ENCODE peak calls at places on chromosomes 2 and 18, in eight cellular contexts. One of them, this sample, is unnamed. For H3K27me3, the result is how much of the 10 kb centered on the place peaks cover.

GRCh38 chr2:226159875-226160479 is 639.6 kb downstream of the IRS1 start:
- DNase-seq in CD4-positive, alpha-beta T cell: no peak
- DNase-seq in IMR-90: no peak
- DNase-seq in tibial nerve: no peak
- DNase-seq in CD8-positive, alpha-beta T cell: no peak
- DNase-seq in upper lobe of right lung: no peak
- DNase-seq in tibial artery: no peak
- DNase-seq in colonic mucosa: no peak
- DNase-seq in this sample: no peak

GRCh38 chr2:160920061-160920460 is 240.2 kb upstream of the TANK start:
- DNase-seq in tibial nerve: no peak
- DNase-seq in upper lobe of right lung: no peak
- DNase-seq in colonic mucosa: no peak
- DNase-seq in IMR-90: no peak
- DNase-seq in CD4-positive, alpha-beta T cell: no peak
- DNase-seq in tibial artery: no peak
- DNase-seq in CD8-positive, alpha-beta T cell: no peak
- DNase-seq in this sample: no peak

GRCh38 chr2:170815746-170816498 is 765 bp upstream of the GAD1 start:
- DNase-seq in CD4-positive, alpha-beta T cell: peak
- DNase-seq in tibial artery: no peak
- DNase-seq in colonic mucosa: peak
- DNase-seq in IMR-90: peak
- DNase-seq in upper lobe of right lung: peak
- DNase-seq in CD8-positive, alpha-beta T cell: peak
- DNase-seq in tibial nerve: no peak
- DNase-seq in this sample: no peak

GRCh38 chr2:30903326-30903725 is 96.1 kb upstream of the CAPN13 start:
- DNase-seq in upper lobe of right lung: no peak
- DNase-seq in CD8-positive, alpha-beta T cell: no peak
- DNase-seq in tibial nerve: no peak
- DNase-seq in IMR-90: no peak
- DNase-seq in CD4-positive, alpha-beta T cell: no peak
- DNase-seq in colonic mucosa: no peak
- DNase-seq in tibial artery: no peak
- DNase-seq in this sample: no peak

GRCh38 chr2:170715062-170715931 is at the start of gene SP5:
- DNase-seq in CD4-positive, alpha-beta T cell: no peak
- DNase-seq in IMR-90: peak
- DNase-seq in tibial artery: peak
- DNase-seq in CD8-positive, alpha-beta T cell: no peak
- DNase-seq in tibial nerve: peak
- DNase-seq in upper lobe of right lung: peak
- DNase-seq in colonic mucosa: peak
- DNase-seq in this sample: no peak

GRCh38 chr2:43387092-43388062 is 161.0 kb upstream of the ZFP36L2 start:
- DNase-seq in tibial nerve: no peak
- DNase-seq in tibial artery: peak
- DNase-seq in colonic mucosa: no peak
- DNase-seq in CD4-positive, alpha-beta T cell: no peak
- DNase-seq in upper lobe of right lung: no peak
- DNase-seq in CD8-positive, alpha-beta T cell: no peak
- DNase-seq in IMR-90: peak
- DNase-seq in this sample: no peak

GRCh38 chr2:171409436-171409971 is 24.3 kb downstream of the METTL8 start:
- DNase-seq in upper lobe of right lung: no peak
- DNase-seq in tibial artery: no peak
- DNase-seq in IMR-90: no peak
- DNase-seq in CD8-positive, alpha-beta T cell: no peak
- DNase-seq in tibial nerve: no peak
- DNase-seq in CD4-positive, alpha-beta T cell: no peak
- DNase-seq in colonic mucosa: no peak
- DNase-seq in this sample: no peak

GRCh38 chr2:162686336-162686735 is 152.2 kb downstream of the KCNH7 start:
- DNase-seq in colonic mucosa: no peak
- DNase-seq in CD8-positive, alpha-beta T cell: no peak
- DNase-seq in upper lobe of right lung: no peak
- DNase-seq in tibial artery: no peak
- DNase-seq in CD4-positive, alpha-beta T cell: no peak
- DNase-seq in IMR-90: no peak
- DNase-seq in tibial nerve: no peak
- DNase-seq in this sample: no peak

GRCh38 chr2:241185961-241186360 is 2.5 kb upstream of the ANO7 start:
- DNase-seq in CD4-positive, alpha-beta T cell: no peak
- DNase-seq in upper lobe of right lung: no peak
- DNase-seq in IMR-90: no peak
- DNase-seq in tibial artery: no peak
- DNase-seq in CD8-positive, alpha-beta T cell: no peak
- DNase-seq in colonic mucosa: no peak
- DNase-seq in tibial nerve: no peak
- DNase-seq in this sample: no peak

GRCh38 chr2:29309090-29310054 is 194.2 kb downstream of the CLIP4 start:
- DNase-seq in tibial nerve: no peak
- DNase-seq in tibial artery: peak
- DNase-seq in CD4-positive, alpha-beta T cell: peak
- DNase-seq in IMR-90: peak
- DNase-seq in upper lobe of right lung: no peak
- DNase-seq in CD8-positive, alpha-beta T cell: peak
- DNase-seq in colonic mucosa: peak
- DNase-seq in this sample: no peak

GRCh38 chr18:59056706-59057492 is 82.8 kb upstream of the SEC11C start:
- DNase-seq in CD4-positive, alpha-beta T cell: peak
- DNase-seq in IMR-90: peak
- DNase-seq in CD8-positive, alpha-beta T cell: no peak
- DNase-seq in upper lobe of right lung: peak
- DNase-seq in tibial artery: no peak
- DNase-seq in colonic mucosa: peak
- DNase-seq in tibial nerve: peak
- DNase-seq in this sample: no peak

GRCh38 chr2:231671617-231672350 is 36.5 kb upstream of the PTMA start:
- DNase-seq in tibial artery: no peak
- DNase-seq in tibial nerve: no peak
- DNase-seq in colonic mucosa: peak
- DNase-seq in CD4-positive, alpha-beta T cell: no peak
- DNase-seq in upper lobe of right lung: no peak
- DNase-seq in CD8-positive, alpha-beta T cell: no peak
- DNase-seq in IMR-90: no peak
- DNase-seq in this sample: no peak

GRCh38 chr2:235568431-235568830 is 74.6 kb downstream of the AGAP1 start:
- DNase-seq in CD4-positive, alpha-beta T cell: no peak
- DNase-seq in tibial artery: no peak
- DNase-seq in tibial nerve: no peak
- DNase-seq in IMR-90: no peak
- DNase-seq in upper lobe of right lung: no peak
- DNase-seq in colonic mucosa: no peak
- DNase-seq in CD8-positive, alpha-beta T cell: no peak
- DNase-seq in this sample: no peak

GRCh38 chr2:174485763-174486613 is 841 bp downstream of the GPR155 start:
- DNase-seq in IMR-90: peak
- DNase-seq in CD8-positive, alpha-beta T cell: no peak
- DNase-seq in tibial nerve: no peak
- DNase-seq in CD4-positive, alpha-beta T cell: no peak
- DNase-seq in tibial artery: no peak
- DNase-seq in upper lobe of right lung: no peak
- DNase-seq in colonic mucosa: peak
- DNase-seq in this sample: no peak

GRCh38 chr2:88671786-88672427 is 19.6 kb upstream of the RPIA start:
- DNase-seq in colonic mucosa: no peak
- DNase-seq in tibial artery: no peak
- DNase-seq in upper lobe of right lung: no peak
- DNase-seq in CD4-positive, alpha-beta T cell: no peak
- DNase-seq in CD8-positive, alpha-beta T cell: no peak
- DNase-seq in tibial nerve: no peak
- DNase-seq in IMR-90: peak
- DNase-seq in this sample: no peak

GRCh38 chr2:28338754-28339325 is 53.8 kb upstream of the FOSL2 start:
- DNase-seq in tibial nerve: no peak
- DNase-seq in upper lobe of right lung: no peak
- DNase-seq in CD8-positive, alpha-beta T cell: no peak
- DNase-seq in IMR-90: no peak
- DNase-seq in colonic mucosa: no peak
- DNase-seq in CD4-positive, alpha-beta T cell: no peak
- DNase-seq in tibial artery: no peak
- DNase-seq in this sample: no peak

GRCh38 chr18:55048892-55049291 is 89.6 kb upstream of the CCDC68 start:
- DNase-seq in CD8-positive, alpha-beta T cell: no peak
- DNase-seq in upper lobe of right lung: no peak
- DNase-seq in tibial artery: no peak
- DNase-seq in CD4-positive, alpha-beta T cell: no peak
- DNase-seq in tibial nerve: no peak
- DNase-seq in IMR-90: peak
- DNase-seq in colonic mucosa: no peak
- DNase-seq in this sample: no peak

GRCh38 chr2:116456429-116456828 is 1358.1 kb upstream of the DDX18 start:
- DNase-seq in CD4-positive, alpha-beta T cell: no peak
- DNase-seq in IMR-90: no peak
- DNase-seq in upper lobe of right lung: no peak
- DNase-seq in colonic mucosa: no peak
- DNase-seq in tibial artery: no peak
- DNase-seq in tibial nerve: no peak
- DNase-seq in CD8-positive, alpha-beta T cell: no peak
- DNase-seq in this sample: no peak

GRCh38 chr2:137096693-137097092 is 331.3 kb downstream of the THSD7B start:
- DNase-seq in upper lobe of right lung: no peak
- DNase-seq in CD4-positive, alpha-beta T cell: no peak
- DNase-seq in tibial artery: no peak
- DNase-seq in CD8-positive, alpha-beta T cell: no peak
- DNase-seq in tibial nerve: no peak
- DNase-seq in colonic mucosa: no peak
- DNase-seq in IMR-90: no peak
- DNase-seq in this sample: no peak

GRCh38 chr2:71889991-71890684 is 257.5 kb downstream of the CYP26B1 start:
- DNase-seq in tibial artery: peak
- DNase-seq in colonic mucosa: no peak
- DNase-seq in CD8-positive, alpha-beta T cell: no peak
- DNase-seq in upper lobe of right lung: no peak
- DNase-seq in IMR-90: peak
- DNase-seq in tibial nerve: peak
- DNase-seq in CD4-positive, alpha-beta T cell: no peak
- DNase-seq in this sample: peak
- TF ChIP-seq CTCF in tibial artery: no peak
- TF ChIP-seq CTCF in colonic mucosa: no peak
- TF ChIP-seq CTCF in CD8-positive, alpha-beta T cell: no peak
- TF ChIP-seq CTCF in upper lobe of right lung: no peak
- TF ChIP-seq CTCF in IMR-90: no peak
- TF ChIP-seq CTCF in tibial nerve: no peak
- TF ChIP-seq CTCF in CD4-positive, alpha-beta T cell: no peak
- TF ChIP-seq CTCF in this sample: no peak

DNA sequence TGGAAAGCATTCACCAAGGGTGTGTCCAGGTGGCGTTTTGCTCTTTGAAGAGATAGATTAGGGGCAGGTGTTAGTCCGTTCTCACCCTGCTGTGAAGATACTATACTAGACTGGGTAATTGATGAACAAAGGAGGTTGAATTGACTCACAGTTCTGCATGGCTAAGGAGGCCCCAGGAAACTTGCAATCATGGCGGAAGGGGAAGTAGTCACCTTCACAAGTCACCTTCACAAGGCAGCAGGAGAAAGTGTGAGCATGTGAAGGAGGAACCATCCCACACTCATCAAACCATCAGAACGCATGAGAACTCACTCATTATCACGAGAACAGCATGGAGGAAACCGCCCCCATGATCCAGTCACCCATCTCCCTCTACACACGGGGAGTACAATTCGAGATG is 135.7 kb upstream of the NFATC1 start:
- DNase-seq in colonic mucosa: no peak
- DNase-seq in tibial nerve: no peak
- DNase-seq in upper lobe of right lung: no peak
- DNase-seq in tibial artery: no peak
- DNase-seq in IMR-90: no peak
- DNase-seq in CD8-positive, alpha-beta T cell: no peak
- DNase-seq in CD4-positive, alpha-beta T cell: no peak
- DNase-seq in this sample: no peak
- H3K27me3 ChIP-seq in colonic mucosa: under half
- H3K27me3 ChIP-seq in tibial nerve: under half
- H3K27me3 ChIP-seq in upper lobe of right lung: under half
- H3K27me3 ChIP-seq in tibial artery: under half
- H3K27me3 ChIP-seq in IMR-90: under half
- H3K27me3 ChIP-seq in CD8-positive, alpha-beta T cell: under half
- H3K27me3 ChIP-seq in CD4-positive, alpha-beta T cell: under half
- H3K27me3 ChIP-seq in this sample: under half

GRCh38 chr2:106030287-106031268 is 163.5 kb downstream of the UXS1 start:
- DNase-seq in upper lobe of right lung: no peak
- DNase-seq in IMR-90: peak
- DNase-seq in CD8-positive, alpha-beta T cell: no peak
- DNase-seq in colonic mucosa: peak
- DNase-seq in tibial artery: peak
- DNase-seq in tibial nerve: no peak
- DNase-seq in CD4-positive, alpha-beta T cell: no peak
- DNase-seq in this sample: peak
- TF ChIP-seq CTCF in upper lobe of right lung: no peak
- TF ChIP-seq CTCF in IMR-90: no peak
- TF ChIP-seq CTCF in CD8-positive, alpha-beta T cell: no peak
- TF ChIP-seq CTCF in colonic mucosa: no peak
- TF ChIP-seq CTCF in tibial artery: no peak
- TF ChIP-seq CTCF in tibial nerve: no peak
- TF ChIP-seq CTCF in CD4-positive, alpha-beta T cell: no peak
- TF ChIP-seq CTCF in this sample: no peak

GRCh38 chr2:118835739-118836410 is 11.6 kb downstream of the EN1 start:
- DNase-seq in upper lobe of right lung: no peak
- DNase-seq in tibial artery: no peak
- DNase-seq in colonic mucosa: no peak
- DNase-seq in tibial nerve: no peak
- DNase-seq in IMR-90: no peak
- DNase-seq in CD4-positive, alpha-beta T cell: no peak
- DNase-seq in CD8-positive, alpha-beta T cell: no peak
- DNase-seq in this sample: no peak

GRCh38 chr2:118838741-118839455 is 8.6 kb downstream of the EN1 start:
- DNase-seq in tibial nerve: no peak
- DNase-seq in upper lobe of right lung: no peak
- DNase-seq in IMR-90: no peak
- DNase-seq in CD8-positive, alpha-beta T cell: no peak
- DNase-seq in CD4-positive, alpha-beta T cell: no peak
- DNase-seq in tibial artery: no peak
- DNase-seq in colonic mucosa: no peak
- DNase-seq in this sample: no peak

GRCh38 chr2:118837067-118837466 is 10.4 kb downstream of the EN1 start:
- DNase-seq in tibial nerve: no peak
- DNase-seq in upper lobe of right lung: no peak
- DNase-seq in CD4-positive, alpha-beta T cell: no peak
- DNase-seq in colonic mucosa: no peak
- DNase-seq in CD8-positive, alpha-beta T cell: no peak
- DNase-seq in tibial artery: no peak
- DNase-seq in IMR-90: no peak
- DNase-seq in this sample: no peak

GRCh38 chr2:118836411-118836930 is 11.0 kb downstream of the EN1 start:
- DNase-seq in upper lobe of right lung: no peak
- DNase-seq in CD4-positive, alpha-beta T cell: no peak
- DNase-seq in IMR-90: no peak
- DNase-seq in CD8-positive, alpha-beta T cell: no peak
- DNase-seq in tibial artery: no peak
- DNase-seq in colonic mucosa: no peak
- DNase-seq in tibial nerve: no peak
- DNase-seq in this sample: no peak

DNA sequence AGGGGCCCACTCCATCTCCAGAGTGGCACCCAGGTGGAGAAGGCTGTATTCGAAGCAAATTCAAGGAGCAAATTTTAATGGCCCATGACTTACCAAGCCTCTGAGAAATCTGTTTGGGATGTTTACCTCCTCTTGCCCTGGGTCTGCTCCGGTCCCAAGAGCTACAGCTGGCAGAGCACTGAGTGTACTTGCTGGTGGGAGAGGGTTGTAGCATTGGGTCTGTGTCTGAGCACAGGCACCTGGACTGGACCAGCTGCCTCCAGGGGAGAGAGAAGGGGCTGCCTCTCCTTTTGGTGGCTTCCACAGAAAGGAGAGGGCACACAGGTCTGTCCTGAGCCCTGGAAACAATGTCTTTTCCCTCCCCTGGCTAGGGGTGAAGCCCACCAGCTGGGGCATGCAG is 9.8 kb downstream of the EN1 start:
- DNase-seq in IMR-90: no peak
- DNase-seq in upper lobe of right lung: no peak
- DNase-seq in CD8-positive, alpha-beta T cell: no peak
- DNase-seq in colonic mucosa: no peak
- DNase-seq in tibial nerve: no peak
- DNase-seq in tibial artery: no peak
- DNase-seq in CD4-positive, alpha-beta T cell: no peak
- DNase-seq in this sample: no peak
- H3K27me3 ChIP-seq in IMR-90: half or more
- H3K27me3 ChIP-seq in upper lobe of right lung: half or more
- H3K27me3 ChIP-seq in CD8-positive, alpha-beta T cell: under half
- H3K27me3 ChIP-seq in colonic mucosa: half or more
- H3K27me3 ChIP-seq in tibial nerve: under half
- H3K27me3 ChIP-seq in tibial artery: half or more
- H3K27me3 ChIP-seq in CD4-positive, alpha-beta T cell: half or more
- H3K27me3 ChIP-seq in this sample: half or more

This sample was measured in BJ.